ENCODE peak calls at places on chromosomes 12 and 14, in four cellular contexts. One of them, this sample, is unnamed.

GRCh38 chr12:64395739-64396138 is 5.2 kb upstream of the C12orf56 start:
- DNase-seq in left lung: no peak
- DNase-seq in fibroblast of mammary gland: no peak
- DNase-seq in CD4-positive, alpha-beta T cell: no peak
- DNase-seq in this sample: no peak

GRCh38 chr12:6606331-6607131 is 648 bp downstream of the CHD4 start:
- DNase-seq in left lung: peak; percentile 71
- DNase-seq in fibroblast of mammary gland: peak; percentile 34
- DNase-seq in CD4-positive, alpha-beta T cell: peak; percentile 67
- DNase-seq in this sample: peak; percentile 24

GRCh38 chr14:58362798-58363412 is 32.8 kb upstream of the TOMM20L start:
- DNase-seq in left lung: no peak
- DNase-seq in fibroblast of mammary gland: peak; percentile 33
- DNase-seq in CD4-positive, alpha-beta T cell: no peak
- DNase-seq in this sample: peak; percentile 49

GRCh38 chr12:109463776-109464175 is 13.3 kb downstream of the KCTD10 start:
- DNase-seq in left lung: no peak
- DNase-seq in fibroblast of mammary gland: peak; percentile 26
- DNase-seq in CD4-positive, alpha-beta T cell: no peak
- DNase-seq in this sample: no peak

GRCh38 chr14:61535470-61535869 is 159.8 kb upstream of the HIF1A start:
- DNase-seq in left lung: no peak
- DNase-seq in fibroblast of mammary gland: no peak
- DNase-seq in CD4-positive, alpha-beta T cell: no peak
- DNase-seq in this sample: no peak

GRCh38 chr14:67187210-67187609 is 2.0 kb upstream of the GARIN2 start:
- DNase-seq in left lung: no peak
- DNase-seq in fibroblast of mammary gland: peak; percentile 83
- DNase-seq in CD4-positive, alpha-beta T cell: no peak
- DNase-seq in this sample: peak; percentile 90

GRCh38 chr14:54715244-54715643 is 148.3 kb downstream of the SAMD4A start:
- DNase-seq in left lung: no peak
- DNase-seq in fibroblast of mammary gland: peak; percentile 61
- DNase-seq in CD4-positive, alpha-beta T cell: no peak
- DNase-seq in this sample: peak; percentile 33

GRCh38 chr14:78595797-78596196 is 425.6 kb downstream of the NRXN3 start:
- DNase-seq in left lung: no peak
- DNase-seq in fibroblast of mammary gland: no peak
- DNase-seq in CD4-positive, alpha-beta T cell: no peak
- DNase-seq in this sample: no peak

DNA sequence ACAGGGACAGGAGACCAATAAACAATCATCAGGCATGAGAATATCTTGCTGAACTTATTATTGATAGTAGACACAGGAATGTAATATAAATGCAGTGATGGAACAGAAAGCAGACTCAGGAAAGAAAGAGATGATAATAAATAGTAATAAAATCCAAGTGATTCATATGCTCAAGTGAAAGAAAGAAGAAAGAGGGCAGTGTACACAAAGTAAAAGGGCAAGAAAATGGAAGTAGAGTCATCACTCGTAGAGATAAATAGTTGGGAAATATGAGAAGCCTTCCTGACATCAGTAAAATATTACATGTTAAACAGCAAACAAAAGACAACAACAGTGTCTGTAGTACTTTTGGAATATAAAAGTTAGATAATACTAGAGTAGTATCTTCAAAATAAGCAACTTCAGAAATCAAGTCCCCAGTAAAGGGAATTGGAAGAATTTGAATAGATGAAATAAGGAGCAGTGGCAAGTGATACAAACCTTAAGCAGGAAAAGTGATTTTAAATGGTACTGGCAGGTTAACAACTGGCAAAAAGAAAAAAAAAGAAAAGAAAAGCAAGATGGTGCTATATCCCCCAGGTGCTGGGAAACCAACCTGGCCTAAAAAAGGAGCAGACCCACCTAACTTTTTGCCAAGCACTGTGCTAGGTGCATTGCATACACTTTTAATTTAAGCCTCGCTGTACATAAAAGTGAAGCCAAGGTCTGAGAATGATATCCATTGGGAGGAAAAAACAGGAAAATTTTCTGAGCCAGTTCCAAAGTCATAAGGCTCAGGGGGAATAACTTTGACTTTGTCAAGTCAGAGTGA is 412.5 kb downstream of the RAD51B start:
- DNase-seq in left lung: no peak
- DNase-seq in fibroblast of mammary gland: peak; percentile 65
- DNase-seq in CD4-positive, alpha-beta T cell: no peak
- DNase-seq in this sample: no peak
- TF ChIP-seq CTCF in left lung: no peak
- TF ChIP-seq CTCF in fibroblast of mammary gland: no peak
- TF ChIP-seq CTCF in CD4-positive, alpha-beta T cell: no peak
- TF ChIP-seq CTCF in this sample: no peak

GRCh38 chr14:74488788-74489397 is 4.2 kb downstream of the NPC2 start:
- DNase-seq in left lung: no peak
- DNase-seq in fibroblast of mammary gland: peak; percentile 80
- DNase-seq in CD4-positive, alpha-beta T cell: no peak
- DNase-seq in this sample: peak; percentile 90

GRCh38 chr14:74492413-74493342 is at the start of gene NPC2:
- DNase-seq in left lung: no peak
- DNase-seq in fibroblast of mammary gland: no peak
- DNase-seq in CD4-positive, alpha-beta T cell: no peak
- DNase-seq in this sample: peak; percentile 32

GRCh38 chr14:74495356-74495755 is 1.8 kb downstream of the ISCA2 start:
- DNase-seq in left lung: no peak
- DNase-seq in fibroblast of mammary gland: no peak
- DNase-seq in CD4-positive, alpha-beta T cell: no peak
- DNase-seq in this sample: no peak

GRCh38 chr14:74493343-74494261 is at the start of gene ISCA2:
- DNase-seq in left lung: peak; percentile 100
- DNase-seq in fibroblast of mammary gland: peak; percentile 98
- DNase-seq in CD4-positive, alpha-beta T cell: peak; percentile 100
- DNase-seq in this sample: peak; percentile 99

GRCh38 chr14:74491952-74492351 is 1.2 kb downstream of the NPC2 start:
- DNase-seq in left lung: no peak
- DNase-seq in fibroblast of mammary gland: peak; percentile 68
- DNase-seq in CD4-positive, alpha-beta T cell: no peak
- DNase-seq in this sample: peak; percentile 64
- TF ChIP-seq CTCF in left lung: no peak
- TF ChIP-seq CTCF in fibroblast of mammary gland: peak; percentile 39
- TF ChIP-seq CTCF in CD4-positive, alpha-beta T cell: no peak
- TF ChIP-seq CTCF in this sample: peak; percentile 34

DNA sequence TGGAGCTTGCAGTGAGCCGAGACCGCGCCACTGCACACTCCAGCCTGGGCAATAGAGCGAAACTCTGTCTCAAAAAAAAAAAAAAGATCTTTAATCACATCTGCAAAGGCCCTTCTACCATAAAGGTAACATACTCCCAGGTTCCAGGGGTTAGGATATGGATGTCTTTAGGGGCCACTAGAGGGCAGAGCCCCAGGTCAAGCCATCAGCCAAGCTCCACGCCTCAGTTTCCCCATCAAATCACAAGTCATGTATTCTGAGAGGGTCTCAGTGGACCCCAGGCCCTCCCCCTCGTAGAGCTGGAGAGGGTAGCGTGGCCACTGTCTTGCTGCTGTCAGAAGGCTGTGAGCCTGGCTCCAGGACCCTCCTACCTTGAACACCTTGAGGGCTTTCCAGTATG is 18.8 kb downstream of the SLC8B1 start:
- DNase-seq in left lung: no peak
- DNase-seq in fibroblast of mammary gland: no peak
- DNase-seq in CD4-positive, alpha-beta T cell: no peak
- DNase-seq in this sample: no peak
- TF ChIP-seq CTCF in left lung: no peak
- TF ChIP-seq CTCF in fibroblast of mammary gland: no peak
- TF ChIP-seq CTCF in CD4-positive, alpha-beta T cell: no peak
- TF ChIP-seq CTCF in this sample: no peak

DNA sequence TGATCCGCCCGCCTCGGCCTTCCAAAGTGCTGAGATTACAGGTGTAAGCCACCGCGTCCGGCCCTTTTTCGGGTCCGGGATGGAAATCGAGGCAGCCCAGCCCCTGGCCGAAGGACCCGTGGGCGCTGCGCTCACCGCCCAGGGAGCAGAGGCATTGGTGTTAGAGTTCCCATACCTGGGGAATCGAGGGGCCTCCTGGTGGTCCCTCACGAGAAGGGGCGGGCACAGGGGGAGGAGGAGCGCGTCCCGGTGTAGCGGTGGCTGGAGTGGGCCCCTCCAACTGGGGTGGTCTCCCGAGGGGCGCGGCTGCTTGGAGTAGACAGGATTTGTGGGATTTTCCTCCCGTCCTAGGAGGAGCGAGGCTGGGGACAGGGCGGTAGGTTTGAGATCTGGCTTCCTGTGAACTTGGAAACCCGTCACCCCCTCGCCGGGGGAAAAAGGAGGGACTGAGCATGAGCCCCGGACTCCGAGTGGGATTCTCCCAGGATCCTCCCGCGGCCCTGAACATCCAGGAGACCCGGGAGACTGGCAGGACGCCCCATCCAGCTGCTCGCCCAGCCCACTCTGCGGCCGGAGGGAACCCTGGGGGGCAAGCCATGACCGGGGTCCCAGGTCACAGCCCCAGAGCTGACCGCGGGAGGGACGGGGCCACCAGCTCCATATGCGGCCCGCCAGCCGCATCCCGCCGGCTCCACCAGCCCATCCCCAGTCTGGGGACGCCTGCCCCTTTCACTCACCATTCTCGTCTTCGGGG is 70.9 kb downstream of the ASCL4 start:
- DNase-seq in left lung: no peak
- DNase-seq in fibroblast of mammary gland: no peak
- DNase-seq in CD4-positive, alpha-beta T cell: no peak
- DNase-seq in this sample: no peak
- TF ChIP-seq CTCF in left lung: no peak
- TF ChIP-seq CTCF in fibroblast of mammary gland: no peak
- TF ChIP-seq CTCF in CD4-positive, alpha-beta T cell: no peak
- TF ChIP-seq CTCF in this sample: no peak

GRCh38 chr14:91419044-91419397 is 1.4 kb upstream of the CCDC88C start:
- DNase-seq in left lung: no peak
- DNase-seq in fibroblast of mammary gland: no peak
- DNase-seq in CD4-positive, alpha-beta T cell: no peak
- DNase-seq in this sample: no peak
- TF ChIP-seq CTCF in left lung: no peak
- TF ChIP-seq CTCF in fibroblast of mammary gland: no peak
- TF ChIP-seq CTCF in CD4-positive, alpha-beta T cell: peak; percentile 59
- TF ChIP-seq CTCF in this sample: no peak

GRCh38 chr14:73746540-73747385 is 32.6 kb upstream of the PNMA1 start:
- DNase-seq in left lung: no peak
- DNase-seq in fibroblast of mammary gland: no peak
- DNase-seq in CD4-positive, alpha-beta T cell: no peak
- DNase-seq in this sample: no peak
- TF ChIP-seq CTCF in left lung: peak; percentile 18
- TF ChIP-seq CTCF in fibroblast of mammary gland: peak; percentile 31
- TF ChIP-seq CTCF in CD4-positive, alpha-beta T cell: no peak
- TF ChIP-seq CTCF in this sample: no peak

GRCh38 chr12:132477703-132478432 is 12.1 kb upstream of the FBRSL1 start:
- DNase-seq in left lung: no peak
- DNase-seq in fibroblast of mammary gland: no peak
- DNase-seq in CD4-positive, alpha-beta T cell: no peak
- DNase-seq in this sample: no peak

GRCh38 chr12:132479938-132480619 is 9.9 kb upstream of the FBRSL1 start:
- DNase-seq in left lung: no peak
- DNase-seq in fibroblast of mammary gland: no peak
- DNase-seq in CD4-positive, alpha-beta T cell: no peak
- DNase-seq in this sample: no peak

GRCh38 chr12:132478433-132478803 is 11.5 kb upstream of the FBRSL1 start:
- DNase-seq in left lung: no peak
- DNase-seq in fibroblast of mammary gland: no peak
- DNase-seq in CD4-positive, alpha-beta T cell: no peak
- DNase-seq in this sample: no peak

GRCh38 chr12:132479291-132479690 is 10.7 kb upstream of the FBRSL1 start:
- DNase-seq in left lung: no peak
- DNase-seq in fibroblast of mammary gland: no peak
- DNase-seq in CD4-positive, alpha-beta T cell: no peak
- DNase-seq in this sample: no peak

DNA sequence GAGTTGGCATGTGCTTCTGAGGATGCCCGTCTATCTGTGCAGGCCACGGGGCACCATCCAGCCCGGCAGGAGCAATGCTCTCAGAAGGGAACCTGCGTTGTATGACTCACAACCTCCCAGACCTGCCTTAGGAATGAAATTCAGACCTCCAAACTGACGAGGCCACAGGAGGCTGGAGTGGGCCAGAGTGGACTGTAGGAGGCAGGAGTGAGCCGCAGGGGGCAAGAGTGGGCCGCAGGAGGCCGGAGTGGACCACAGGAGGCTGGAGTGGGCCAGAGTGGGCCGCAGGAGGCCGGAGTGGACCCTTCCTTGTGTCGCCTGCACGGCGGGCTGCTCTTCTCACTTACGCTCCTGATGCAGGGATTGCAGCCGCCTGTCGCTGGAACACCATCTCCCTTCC is 11.1 kb upstream of the FBRSL1 start:
- DNase-seq in left lung: no peak
- DNase-seq in fibroblast of mammary gland: no peak
- DNase-seq in CD4-positive, alpha-beta T cell: no peak
- DNase-seq in this sample: peak; percentile 16
- TF ChIP-seq CTCF in left lung: no peak
- TF ChIP-seq CTCF in fibroblast of mammary gland: no peak
- TF ChIP-seq CTCF in CD4-positive, alpha-beta T cell: no peak
- TF ChIP-seq CTCF in this sample: no peak

DNA sequence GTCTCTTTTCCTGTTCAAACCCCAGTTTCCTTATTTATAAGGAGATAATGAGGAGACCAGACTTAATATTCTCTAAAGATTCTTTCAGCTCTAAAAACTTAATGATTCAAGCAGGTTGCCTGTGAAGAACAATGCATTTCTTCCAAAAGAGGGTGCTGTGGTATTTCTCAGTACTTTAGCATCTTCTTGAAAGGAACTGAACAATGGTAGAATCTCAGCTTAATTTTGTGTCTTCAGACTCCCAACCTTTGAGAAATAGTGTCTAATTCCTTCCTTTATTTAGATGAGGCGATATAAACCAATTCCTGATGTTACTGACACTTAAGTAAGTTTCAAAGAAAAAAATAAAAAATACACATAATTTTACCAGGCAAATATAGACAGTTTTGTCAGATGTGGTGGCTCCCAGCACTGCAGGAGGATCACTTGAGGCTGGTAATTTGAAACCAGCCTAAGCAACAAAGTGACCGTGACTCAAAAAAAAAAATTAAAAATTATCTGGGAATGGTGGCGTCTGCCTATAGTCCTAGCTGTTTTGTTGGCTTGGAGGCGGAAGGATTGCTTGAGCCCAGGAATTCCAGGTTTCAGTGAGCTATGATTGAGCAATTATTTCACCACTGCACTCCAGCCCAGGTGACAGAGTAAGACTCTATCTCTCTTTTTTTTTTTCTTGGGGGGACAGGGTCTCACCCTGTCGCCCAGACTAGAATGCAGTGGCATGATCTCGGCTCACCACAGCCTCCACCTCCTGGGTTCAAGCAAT is 76.9 kb upstream of the PSMA6 start:
- DNase-seq in left lung: no peak
- DNase-seq in fibroblast of mammary gland: peak; percentile 78
- DNase-seq in CD4-positive, alpha-beta T cell: no peak
- DNase-seq in this sample: peak; percentile 61
- TF ChIP-seq CTCF in left lung: peak; percentile 50
- TF ChIP-seq CTCF in fibroblast of mammary gland: peak; percentile 61
- TF ChIP-seq CTCF in CD4-positive, alpha-beta T cell: no peak
- TF ChIP-seq CTCF in this sample: peak; percentile 24